ENCODE peak calls at places on chromosomes 2 and 18, in nine cellular contexts. One of them, this sample, is unnamed.

GRCh38 chr2:127199223-127199622 is 20.9 kb downstream of the CYP27C1 start:
- DNase-seq in progenitor cell of endocrine pancreas: no peak
- DNase-seq in D721Med: no peak
- DNase-seq in epithelial cell of esophagus: no peak
- DNase-seq in stimulated activated CD4-positive, alpha-beta T cell treated with anti-CD3 and anti-CD28 coated beads, Interleukin-2, amount 100 ng/mL, for 24 hours: no peak
- DNase-seq in germinal center: no peak
- DNase-seq in posterior cingulate gyrus: no peak
- DNase-seq in ELF-1: no peak
- DNase-seq in NCI-H774: no peak
- DNase-seq in this sample: no peak

GRCh38 chr2:10017313-10017941 is 25.9 kb upstream of the KLF11 start:
- DNase-seq in posterior cingulate gyrus: no peak
- DNase-seq in NCI-H774: no peak
- DNase-seq in progenitor cell of endocrine pancreas: no peak
- DNase-seq in ELF-1: no peak
- DNase-seq in epithelial cell of esophagus: no peak
- DNase-seq in stimulated activated CD4-positive, alpha-beta T cell treated with anti-CD3 and anti-CD28 coated beads, Interleukin-2, amount 100 ng/mL, for 24 hours: no peak
- DNase-seq in D721Med: no peak
- DNase-seq in germinal center: no peak
- DNase-seq in this sample: no peak

GRCh38 chr2:182745061-182745460 is 29.0 kb downstream of the DNAJC10 start:
- DNase-seq in ELF-1: no peak
- DNase-seq in germinal center: no peak
- DNase-seq in progenitor cell of endocrine pancreas: no peak
- DNase-seq in posterior cingulate gyrus: no peak
- DNase-seq in NCI-H774: no peak
- DNase-seq in epithelial cell of esophagus: peak; percentile 12
- DNase-seq in D721Med: no peak
- DNase-seq in stimulated activated CD4-positive, alpha-beta T cell treated with anti-CD3 and anti-CD28 coated beads, Interleukin-2, amount 100 ng/mL, for 24 hours: no peak
- DNase-seq in this sample: no peak

GRCh38 chr2:39584283-39584972 is 81.3 kb upstream of the TMEM178A start:
- DNase-seq in progenitor cell of endocrine pancreas: no peak
- DNase-seq in stimulated activated CD4-positive, alpha-beta T cell treated with anti-CD3 and anti-CD28 coated beads, Interleukin-2, amount 100 ng/mL, for 24 hours: no peak
- DNase-seq in ELF-1: no peak
- DNase-seq in epithelial cell of esophagus: peak; percentile 78
- DNase-seq in D721Med: no peak
- DNase-seq in NCI-H774: no peak
- DNase-seq in posterior cingulate gyrus: no peak
- DNase-seq in germinal center: no peak
- DNase-seq in this sample: no peak

GRCh38 chr2:113390133-113390849 is 47.2 kb upstream of the ZNG1B start:
- DNase-seq in stimulated activated CD4-positive, alpha-beta T cell treated with anti-CD3 and anti-CD28 coated beads, Interleukin-2, amount 100 ng/mL, for 24 hours: peak; percentile 57
- DNase-seq in D721Med: no peak
- DNase-seq in posterior cingulate gyrus: peak; percentile 54
- DNase-seq in germinal center: peak; percentile 78
- DNase-seq in ELF-1: peak; percentile 88
- DNase-seq in progenitor cell of endocrine pancreas: peak; percentile 58
- DNase-seq in epithelial cell of esophagus: peak; percentile 71
- DNase-seq in NCI-H774: no peak
- DNase-seq in this sample: peak; percentile 37

GRCh38 chr18:11859903-11860407 is 8.7 kb downstream of the CHMP1B start:
- DNase-seq in D721Med: no peak
- DNase-seq in ELF-1: peak; percentile 58
- DNase-seq in posterior cingulate gyrus: no peak
- DNase-seq in progenitor cell of endocrine pancreas: no peak
- DNase-seq in epithelial cell of esophagus: peak; percentile 97
- DNase-seq in NCI-H774: no peak
- DNase-seq in germinal center: no peak
- DNase-seq in stimulated activated CD4-positive, alpha-beta T cell treated with anti-CD3 and anti-CD28 coated beads, Interleukin-2, amount 100 ng/mL, for 24 hours: no peak
- DNase-seq in this sample: no peak

GRCh38 chr2:24856791-24857211 is 63.2 kb downstream of the ADCY3 start:
- DNase-seq in progenitor cell of endocrine pancreas: no peak
- DNase-seq in NCI-H774: no peak
- DNase-seq in ELF-1: no peak
- DNase-seq in germinal center: no peak
- DNase-seq in posterior cingulate gyrus: no peak
- DNase-seq in D721Med: no peak
- DNase-seq in stimulated activated CD4-positive, alpha-beta T cell treated with anti-CD3 and anti-CD28 coated beads, Interleukin-2, amount 100 ng/mL, for 24 hours: no peak
- DNase-seq in epithelial cell of esophagus: no peak
- DNase-seq in this sample: no peak

GRCh38 chr2:158724803-158725271 is 70.3 kb upstream of the DAPL1 start:
- DNase-seq in D721Med: no peak
- DNase-seq in NCI-H774: no peak
- DNase-seq in epithelial cell of esophagus: peak; percentile 60
- DNase-seq in progenitor cell of endocrine pancreas: no peak
- DNase-seq in germinal center: no peak
- DNase-seq in stimulated activated CD4-positive, alpha-beta T cell treated with anti-CD3 and anti-CD28 coated beads, Interleukin-2, amount 100 ng/mL, for 24 hours: no peak
- DNase-seq in ELF-1: no peak
- DNase-seq in posterior cingulate gyrus: no peak
- DNase-seq in this sample: no peak

GRCh38 chr18:41660654-41661053 is 294.4 kb upstream of the PIK3C3 start:
- DNase-seq in posterior cingulate gyrus: no peak
- DNase-seq in germinal center: no peak
- DNase-seq in epithelial cell of esophagus: peak; percentile 66
- DNase-seq in stimulated activated CD4-positive, alpha-beta T cell treated with anti-CD3 and anti-CD28 coated beads, Interleukin-2, amount 100 ng/mL, for 24 hours: no peak
- DNase-seq in NCI-H774: no peak
- DNase-seq in ELF-1: no peak
- DNase-seq in progenitor cell of endocrine pancreas: no peak
- DNase-seq in D721Med: no peak
- DNase-seq in this sample: no peak

GRCh38 chr2:219289537-219290361 is 10.6 kb downstream of the DNAJB2 start:
- DNase-seq in D721Med: no peak
- DNase-seq in progenitor cell of endocrine pancreas: no peak
- DNase-seq in germinal center: no peak
- DNase-seq in posterior cingulate gyrus: peak; percentile 87
- DNase-seq in stimulated activated CD4-positive, alpha-beta T cell treated with anti-CD3 and anti-CD28 coated beads, Interleukin-2, amount 100 ng/mL, for 24 hours: no peak
- DNase-seq in NCI-H774: no peak
- DNase-seq in epithelial cell of esophagus: peak; percentile 82
- DNase-seq in ELF-1: no peak
- DNase-seq in this sample: no peak

GRCh38 chr2:212441141-212441540 is 97.5 kb downstream of the ERBB4 start:
- DNase-seq in germinal center: no peak
- DNase-seq in ELF-1: peak; percentile 66
- DNase-seq in NCI-H774: no peak
- DNase-seq in D721Med: no peak
- DNase-seq in epithelial cell of esophagus: no peak
- DNase-seq in posterior cingulate gyrus: no peak
- DNase-seq in progenitor cell of endocrine pancreas: no peak
- DNase-seq in stimulated activated CD4-positive, alpha-beta T cell treated with anti-CD3 and anti-CD28 coated beads, Interleukin-2, amount 100 ng/mL, for 24 hours: no peak
- DNase-seq in this sample: no peak